ENCODE peak calls at places on chromosomes 5 and 9, in four cellular contexts. One of them, this sample, is unnamed.

GRCh38 chr9:89375181-89375760 is 57.0 kb downstream of the SECISBP2 start:
- DNase-seq in AG09309: no peak
- DNase-seq in cardiac muscle cell: no peak
- DNase-seq in WTC11: no peak
- DNase-seq in this sample: peak; percentile 43

GRCh38 chr5:54531536-54531935 is 14.0 kb downstream of the SNX18 start:
- DNase-seq in cardiac muscle cell: no peak
- DNase-seq in WTC11: no peak
- DNase-seq in AG09309: no peak
- DNase-seq in this sample: no peak

GRCh38 chr5:172715421-172715780 is 55.6 kb downstream of the DUSP1 start:
- DNase-seq in cardiac muscle cell: no peak
- DNase-seq in AG09309: no peak
- DNase-seq in WTC11: no peak
- DNase-seq in this sample: no peak

GRCh38 chr9:1759901-1760300 is 255.2 kb upstream of the SMARCA2 start:
- DNase-seq in cardiac muscle cell: no peak
- DNase-seq in WTC11: no peak
- DNase-seq in AG09309: no peak
- DNase-seq in this sample: peak; percentile 47

GRCh38 chr9:27482709-27483108 is 41.4 kb upstream of the IFNK start:
- DNase-seq in AG09309: no peak
- DNase-seq in WTC11: no peak
- DNase-seq in cardiac muscle cell: no peak
- DNase-seq in this sample: no peak

GRCh38 chr5:15596936-15597335 is 97.0 kb downstream of the FBXL7 start:
- DNase-seq in cardiac muscle cell: no peak
- DNase-seq in AG09309: no peak
- DNase-seq in WTC11: no peak
- DNase-seq in this sample: no peak

GRCh38 chr9:116115731-116116353 is 37.7 kb upstream of the PAPPA start:
- DNase-seq in cardiac muscle cell: no peak
- DNase-seq in WTC11: no peak
- DNase-seq in AG09309: no peak
- DNase-seq in this sample: no peak

GRCh38 chr9:111962021-111962420 is 65.4 kb downstream of the UGCG start:
- DNase-seq in cardiac muscle cell: no peak
- DNase-seq in WTC11: no peak
- DNase-seq in AG09309: no peak
- DNase-seq in this sample: no peak

GRCh38 chr9:97852001-97852398 is 1.0 kb upstream of the FOXE1 start:
- DNase-seq in AG09309: no peak
- DNase-seq in WTC11: peak; percentile 62
- DNase-seq in cardiac muscle cell: no peak
- DNase-seq in this sample: no peak

GRCh38 chr5:124741711-124742496 is 4.5 kb downstream of the ZNF608 start:
- DNase-seq in AG09309: no peak
- DNase-seq in WTC11: no peak
- DNase-seq in cardiac muscle cell: peak; percentile 60
- DNase-seq in this sample: no peak

GRCh38 chr9:10204276-10204675 is 408.5 kb downstream of the PTPRD start:
- DNase-seq in AG09309: no peak
- DNase-seq in WTC11: no peak
- DNase-seq in cardiac muscle cell: no peak
- DNase-seq in this sample: no peak

GRCh38 chr5:177431317-177432142 is 5.1 kb downstream of the GRK6 start:
- DNase-seq in cardiac muscle cell: no peak
- DNase-seq in WTC11: no peak
- DNase-seq in AG09309: no peak
- DNase-seq in this sample: no peak

GRCh38 chr5:16178745-16179372 is 732 bp downstream of the MARCHF11 start:
- DNase-seq in cardiac muscle cell: peak; percentile 96
- DNase-seq in AG09309: peak; percentile 4
- DNase-seq in WTC11: peak; percentile 96
- DNase-seq in this sample: peak; percentile 70

GRCh38 chr5:52876456-52876855 is 88.7 kb downstream of the ITGA1 start:
- DNase-seq in WTC11: no peak
- DNase-seq in cardiac muscle cell: no peak
- DNase-seq in AG09309: no peak
- DNase-seq in this sample: no peak

GRCh38 chr9:16138961-16139441 is 586.2 kb downstream of the CCDC171 start:
- DNase-seq in cardiac muscle cell: no peak
- DNase-seq in WTC11: no peak
- DNase-seq in AG09309: peak; percentile 52
- DNase-seq in this sample: no peak

GRCh38 chr5:79999722-80000121 is 8.7 kb upstream of the MTX3 start:
- DNase-seq in cardiac muscle cell: no peak
- DNase-seq in WTC11: no peak
- DNase-seq in AG09309: no peak
- DNase-seq in this sample: no peak

GRCh38 chr5:31593676-31594075 is 45.3 kb upstream of the PDZD2 start:
- DNase-seq in AG09309: no peak
- DNase-seq in WTC11: no peak
- DNase-seq in cardiac muscle cell: no peak
- DNase-seq in this sample: no peak

GRCh38 chr5:140322751-140323731 is 20.1 kb upstream of the PFDN1 start:
- DNase-seq in AG09309: peak; percentile 69
- DNase-seq in WTC11: no peak
- DNase-seq in cardiac muscle cell: no peak
- DNase-seq in this sample: no peak

GRCh38 chr9:121963542-121963995 is 129.5 kb downstream of the TTLL11 start:
- DNase-seq in cardiac muscle cell: no peak
- DNase-seq in WTC11: no peak
- DNase-seq in AG09309: no peak
- DNase-seq in this sample: no peak

GRCh38 chr5:88142801-88143692 is 125.6 kb downstream of the TMEM161B start:
- DNase-seq in cardiac muscle cell: no peak
- DNase-seq in AG09309: no peak
- DNase-seq in WTC11: no peak
- DNase-seq in this sample: no peak

GRCh38 chr5:150245111-150245789 is 44.3 kb downstream of the CAMK2A start:
- DNase-seq in AG09309: no peak
- DNase-seq in cardiac muscle cell: peak; percentile 93
- DNase-seq in WTC11: no peak
- DNase-seq in this sample: peak; percentile 36

GRCh38 chr9:124062172-124062571 is 50.6 kb downstream of the LHX2 start:
- DNase-seq in WTC11: peak; percentile 42
- DNase-seq in cardiac muscle cell: no peak
- DNase-seq in AG09309: no peak
- DNase-seq in this sample: no peak
- TF ChIP-seq CTCF in WTC11: peak; percentile 37
- TF ChIP-seq CTCF in cardiac muscle cell: peak; percentile 28
- TF ChIP-seq CTCF in AG09309: peak; percentile 26
- TF ChIP-seq CTCF in this sample: no peak

DNA sequence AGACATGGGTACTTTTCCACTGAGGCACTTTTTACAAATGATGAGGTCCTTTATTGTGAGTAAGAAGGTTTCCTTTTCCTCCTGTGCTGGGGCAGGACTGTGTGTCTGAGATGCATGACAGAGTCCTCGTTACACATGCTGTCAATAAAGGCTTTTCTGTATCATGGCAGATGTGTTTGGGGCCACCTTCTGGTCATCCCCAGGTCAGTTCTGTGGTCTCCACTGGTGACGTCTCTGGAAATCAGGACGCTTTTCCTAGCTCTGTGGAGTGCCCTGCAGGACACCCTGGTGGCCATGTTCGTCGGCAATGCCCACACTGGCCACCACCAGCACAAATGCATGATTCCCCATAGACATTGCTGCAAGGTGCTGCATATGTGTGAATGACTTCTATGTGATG is 2.8 kb downstream of the CMBL start:
- DNase-seq in AG09309: no peak
- DNase-seq in WTC11: no peak
- DNase-seq in cardiac muscle cell: no peak
- DNase-seq in this sample: no peak
- TF ChIP-seq CTCF in AG09309: no peak
- TF ChIP-seq CTCF in WTC11: no peak
- TF ChIP-seq CTCF in cardiac muscle cell: no peak
- TF ChIP-seq CTCF in this sample: no peak

GRCh38 chr9:120366646-120367019 is 213.3 kb downstream of the CDK5RAP2 start:
- DNase-seq in WTC11: no peak
- DNase-seq in cardiac muscle cell: no peak
- DNase-seq in AG09309: peak; percentile 75
- DNase-seq in this sample: no peak
- TF ChIP-seq CTCF in WTC11: no peak
- TF ChIP-seq CTCF in cardiac muscle cell: peak; percentile 59
- TF ChIP-seq CTCF in AG09309: peak; percentile 66
- TF ChIP-seq CTCF in this sample: no peak

GRCh38 chr9:79471577-79472543 is 99.9 kb upstream of the TLE4 start:
- DNase-seq in WTC11: peak; percentile 13
- DNase-seq in cardiac muscle cell: peak; percentile 42
- DNase-seq in AG09309: peak; percentile 53
- DNase-seq in this sample: no peak
- TF ChIP-seq CTCF in WTC11: no peak
- TF ChIP-seq CTCF in cardiac muscle cell: peak; percentile 45
- TF ChIP-seq CTCF in AG09309: peak; percentile 54
- TF ChIP-seq CTCF in this sample: no peak

GRCh38 chr5:122444411-122444810 is 132.4 kb downstream of the SNCAIP start:
- DNase-seq in AG09309: no peak
- DNase-seq in cardiac muscle cell: no peak
- DNase-seq in WTC11: no peak
- DNase-seq in this sample: no peak
- TF ChIP-seq CTCF in AG09309: no peak
- TF ChIP-seq CTCF in cardiac muscle cell: no peak
- TF ChIP-seq CTCF in WTC11: no peak
- TF ChIP-seq CTCF in this sample: no peak